ENCODE peak calls at places on chromosomes 16 and 17, in five cellular contexts. C, S, T, P and M are unnamed samples.

GRCh38 chr17:27996157-27997043 is 46.1 kb upstream of the NLK start:
- DNase-seq in C (no peak), S (no peak), P (no peak), T (no peak), M (no peak)

GRCh38 chr16:30183961-30184429 is 593 bp downstream of the CORO1A start:
- DNase-seq in T (no peak), S (peak; percentile 65), C (peak; percentile 87), P (no peak), M (no peak)

GRCh38 chr17:45224671-45225050 is 3.0 kb downstream of the FMNL1 start:
- DNase-seq in T (no peak), S (no peak), C (no peak), P (no peak), M (no peak)

GRCh38 chr17:72660274-72661092 is 432.0 kb downstream of the SLC39A11 start:
- DNase-seq in S (peak; percentile 32), P (no peak), T (no peak), C (no peak), M (no peak)

GRCh38 chr16:74123826-74124225 is 172.8 kb upstream of the PSMD7 start:
- DNase-seq in P (no peak), C (no peak), T (no peak), S (no peak), M (no peak)

GRCh38 chr17:1548032-1548431 is 14.6 kb downstream of the PITPNA start:
- DNase-seq in T (no peak), S (no peak), C (no peak), P (no peak), M (no peak)

GRCh38 chr17:73462830-73463229 is 151.0 kb upstream of the CDC42EP4 start:
- DNase-seq in S (no peak), C (no peak), T (no peak), P (no peak), M (no peak)

GRCh38 chr17:6749519-6749918 is 6.3 kb upstream of the XAF1 start:
- DNase-seq in C (no peak), S (no peak), P (no peak), T (no peak), M (no peak)

GRCh38 chr16:2841606-2842339 is 11.7 kb downstream of the ZG16B start:
- DNase-seq in C (no peak), T (no peak), S (peak; percentile 58), P (no peak), M (no peak)

GRCh38 chr16:1983544-1984346 is at the start of gene GFER:
- DNase-seq in P (no peak), S (peak; percentile 94), C (peak; percentile 96), T (peak; percentile 47), M (peak; percentile 96)

GRCh38 chr16:11114366-11115164 is 141.4 kb downstream of the SOCS1 start:
- DNase-seq in S (no peak), P (no peak), C (no peak), T (no peak), M (no peak)

GRCh38 chr17:42009170-42009569 is 8.1 kb downstream of the DNAJC7 start:
- DNase-seq in P (no peak), T (no peak), C (peak; percentile 62), S (no peak), M (no peak)

GRCh38 chr16:4806280-4806679 is 3.8 kb upstream of the ROGDI start:
- DNase-seq in T (no peak), P (no peak), S (no peak), C (no peak), M (no peak)

GRCh38 chr17:14044702-14045101 is 24.6 kb upstream of the COX10 start:
- DNase-seq in S (no peak), P (no peak), T (no peak), C (no peak), M (no peak)

GRCh38 chr17:76982408-76983074 is 114.3 kb downstream of the MGAT5B start:
- DNase-seq in C (no peak), S (no peak), T (no peak), P (no peak), M (no peak)

GRCh38 chr17:17944743-17945142 is 27.5 kb downstream of the TOM1L2 start:
- DNase-seq in P (no peak), C (no peak), T (no peak), S (no peak), M (no peak)

GRCh38 chr16:14309906-14310305 is 238.8 kb downstream of the MRTFB start:
- DNase-seq in C (no peak), T (no peak), P (no peak), S (no peak), M (no peak)

GRCh38 chr17:57539528-57540301 is 205.4 kb downstream of the CCDC182 start:
- DNase-seq in P (no peak), S (no peak), C (no peak), T (no peak), M (no peak)